ENCODE peak calls at places on chromosomes 16 and 17, in seven cellular contexts. S is nucleus accumbens, P is T-helper 2 cell, K is C1 segment of cervical spinal cord, Z is B cell, X is BE2C, M is ecto neural progenitor cell. Q is an unnamed sample.

GRCh38 chr17:57463103-57463885 is 207.0 kb downstream of the MSI2 start:
- DNase-seq in S (no peak), Z (no peak), P (no peak), M (no peak), K (no peak), X (no peak), Q (no peak)

GRCh38 chr16:87460936-87461335 is 31.9 kb downstream of the ZCCHC14 start:
- DNase-seq in S (no peak), P (no peak), K (no peak), M (no peak), X (no peak), Z (no peak), Q (no peak)

GRCh38 chr16:46911650-46912049 is 27.5 kb downstream of the GPT2 start:
- DNase-seq in S (no peak), X (no peak), M (no peak), P (no peak), Z (no peak), K (no peak), Q (no peak)

GRCh38 chr16:88390760-88391496 is 8.2 kb downstream of the ZNF469 start:
- DNase-seq in K (peak), Z (no peak), M (no peak), P (no peak), X (no peak), S (no peak), Q (no peak)

GRCh38 chr16:12098429-12099310 is 122.1 kb downstream of the SNX29 start:
- DNase-seq in S (no peak), P (no peak), Z (no peak), X (no peak), K (no peak), M (no peak), Q (no peak)

GRCh38 chr17:16428098-16428882 is 12.9 kb downstream of the TRPV2 start:
- DNase-seq in K (no peak), X (peak), M (peak), P (no peak), S (peak), Z (no peak), Q (no peak)

GRCh38 chr16:89917773-89918452 is 749 bp upstream of the MC1R start:
- DNase-seq in K (no peak), S (peak), Z (peak), M (peak), P (peak), X (peak), Q (peak)

GRCh38 chr16:23258919-23259237 is 43.2 kb upstream of the SCNN1B start:
- DNase-seq in K (no peak), P (no peak), X (no peak), Z (no peak), M (no peak), S (no peak), Q (no peak)

GRCh38 chr16:27195941-27196595 is 7.3 kb upstream of the KDM8 start:
- DNase-seq in K (no peak), M (no peak), S (no peak), X (no peak), Z (no peak), P (no peak), Q (no peak)

GRCh38 chr16:58499615-58500328 is at the start of gene NDRG4:
- DNase-seq in P (no peak), S (peak), X (peak), M (peak), Z (peak), K (peak), Q (peak)

GRCh38 chr16:31331807-31332301 is 23.1 kb upstream of the ITGAX start:
- DNase-seq in P (no peak), K (no peak), S (no peak), M (no peak), Z (no peak), X (no peak), Q (no peak)

GRCh38 chr17:68382582-68383085 is 74.7 kb downstream of the WIPI1 start:
- DNase-seq in K (no peak), P (no peak), S (no peak), X (no peak), M (no peak), Z (no peak), Q (no peak)

GRCh38 chr17:69430488-69430887 is 16.0 kb downstream of the MAP2K6 start:
- DNase-seq in K (no peak), P (no peak), M (no peak), Z (no peak), S (no peak), X (no peak), Q (no peak)

GRCh38 chr16:9154576-9155410 is 63.3 kb downstream of the HAPSTR1 start:
- DNase-seq in K (no peak), Z (no peak), P (no peak), M (no peak), X (no peak), S (no peak), Q (peak)

GRCh38 chr17:33112763-33113162 is 121.1 kb downstream of the SPACA3 start:
- DNase-seq in P (no peak), Z (no peak), X (no peak), M (no peak), K (no peak), S (no peak), Q (no peak)

GRCh38 chr16:24853830-24854229 is 8.1 kb downstream of the SLC5A11 start:
- DNase-seq in S (peak), P (no peak), X (peak), K (peak), Z (no peak), M (no peak), Q (peak)

GRCh38 chr17:42817866-42818265 is 6.2 kb downstream of the BECN1 start:
- DNase-seq in S (no peak), M (no peak), Z (no peak), K (no peak), X (no peak), P (no peak), Q (no peak)

GRCh38 chr17:10729334-10730193 is at the start of gene TMEM220:
- DNase-seq in K (peak), P (no peak), X (peak), Z (peak), S (peak), M (peak), Q (peak)

GRCh38 chr17:40530531-40530987 is 29.1 kb upstream of the TNS4 start:
- DNase-seq in S (no peak), Z (no peak), K (no peak), M (no peak), X (no peak), P (no peak), Q (no peak)

GRCh38 chr17:21263351-21263750 is 10.1 kb upstream of the NATD1 start:
- DNase-seq in P (no peak), K (no peak), X (no peak), M (no peak), S (no peak), Z (no peak), Q (no peak)

GRCh38 chr17:7260601-7261376 is 1.5 kb downstream of the CLDN7 start:
- DNase-seq in S (no peak), K (no peak), M (peak), Z (peak), P (no peak), X (peak), Q (no peak)

GRCh38 chr16:3088450-3088849 is 10.6 kb downstream of the ZSCAN10 start:
- DNase-seq in M (no peak), K (no peak), Z (no peak), S (no peak), P (no peak), X (no peak), Q (no peak)

GRCh38 chr17:61249649-61250301 is 149.9 kb upstream of the TBX2 start:
- DNase-seq in Z (no peak), K (no peak), X (no peak), P (no peak), S (no peak), M (no peak), Q (no peak)

GRCh38 chr17:17205368-17206148 is 575 bp downstream of the PLD6 start:
- DNase-seq in X (peak), Z (peak), P (peak), S (peak), M (peak), K (no peak), Q (no peak)

GRCh38 chr16:75535901-75536300 is at the start of gene CHST5:
- DNase-seq in P (no peak), K (no peak), Z (no peak), S (no peak), X (no peak), M (no peak), Q (no peak)

GRCh38 chr17:50257574-50258224 is 16.6 kb upstream of the TMEM92 start:
- DNase-seq in Z (peak), M (peak), K (no peak), S (no peak), P (no peak), X (no peak), Q (no peak)

Q was measured in anterior cingulate cortex.